ENCODE peak calls at places on chromosome 5, in ten cellular contexts. U, B, C, R, S, E, X, O, M and J are unnamed samples.

GRCh38 chr5:81003987-81004386 is 43.8 kb downstream of the RASGRF2 start:
- DNase-seq in R (no peak), M (no peak), B (no peak), E (no peak), C (no peak), O (no peak), X (no peak), S (no peak), U (no peak), J (no peak)

GRCh38 chr5:35736280-35736679 is 118.6 kb downstream of the SPEF2 start:
- DNase-seq in S (no peak), R (no peak), X (no peak), M (no peak), U (no peak), O (no peak), E (no peak), C (no peak), B (peak), J (no peak)

GRCh38 chr5:139744471-139745120 is 51.0 kb upstream of the PSD2 start:
- DNase-seq in B (no peak), E (no peak), O (no peak), U (no peak), R (no peak), X (no peak), S (no peak), C (no peak), M (no peak), J (peak)

GRCh38 chr5:53037141-53037859 is 48.1 kb downstream of the ITGA2 start:
- DNase-seq in S (no peak), C (no peak), O (no peak), E (no peak), B (peak), M (no peak), R (no peak), U (no peak), X (no peak), J (no peak)

GRCh38 chr5:132500931-132501628 is 10.5 kb upstream of the IRF1 start:
- DNase-seq in U (no peak), C (peak), X (peak), O (peak), S (peak), E (peak), R (peak), B (peak), M (peak), J (peak)

GRCh38 chr5:138542120-138542955 is 698 bp downstream of the ETF1 start:
- DNase-seq in U (no peak), E (no peak), X (no peak), S (no peak), B (peak), M (no peak), R (no peak), C (peak), O (peak), J (no peak)

GRCh38 chr5:175700991-175701390 is 43.1 kb downstream of the HRH2 start:
- DNase-seq in S (no peak), M (no peak), B (no peak), U (no peak), X (peak), C (peak), O (peak), E (peak), R (peak), J (no peak)

GRCh38 chr5:68193481-68194036 is 22.0 kb upstream of the PIK3R1 start:
- DNase-seq in U (no peak), O (no peak), C (no peak), R (no peak), M (no peak), S (no peak), E (no peak), X (peak), B (no peak), J (no peak)

GRCh38 chr5:82641362-82641988 is 363.3 kb upstream of the RPS23 start:
- DNase-seq in U (peak), C (peak), E (peak), S (peak), R (peak), M (no peak), X (peak), O (peak), B (peak), J (peak)

GRCh38 chr5:105684799-105685198 is 1985.9 kb downstream of the EFNA5 start:
- DNase-seq in M (no peak), R (no peak), E (no peak), U (no peak), B (no peak), O (no peak), X (no peak), S (no peak), C (no peak), J (no peak)

GRCh38 chr5:42813533-42813932 is 1.8 kb upstream of the SELENOP start:
- DNase-seq in B (no peak), U (no peak), S (no peak), O (no peak), R (no peak), E (peak), C (no peak), M (no peak), X (peak), J (peak)

GRCh38 chr5:134070648-134070978 is 43.9 kb upstream of the TCF7 start:
- DNase-seq in S (no peak), C (no peak), M (no peak), E (no peak), O (no peak), X (no peak), U (no peak), B (peak), R (no peak), J (no peak)

GRCh38 chr5:34580983-34581382 is 75.1 kb upstream of the RAI14 start:
- DNase-seq in X (no peak), S (no peak), R (no peak), C (no peak), M (no peak), O (no peak), B (no peak), U (no peak), E (no peak), J (no peak)

GRCh38 chr5:59587489-59588337 is 305.8 kb downstream of the PDE4D start:
- DNase-seq in U (peak), R (peak), O (peak), E (peak), C (no peak), X (peak), M (peak), S (no peak), B (peak), J (peak)

GRCh38 chr5:179181988-179182387 is 121.8 kb downstream of the ZNF354C start:
- DNase-seq in R (no peak), U (no peak), B (no peak), E (peak), X (no peak), C (no peak), M (peak), S (no peak), O (no peak), J (no peak)

GRCh38 chr5:83931969-83932368 is 211.3 kb upstream of the HAPLN1 start:
- DNase-seq in C (no peak), O (no peak), X (no peak), S (no peak), B (no peak), M (no peak), U (no peak), E (no peak), R (no peak), J (no peak)

GRCh38 chr5:93092349-93093105 is 488.5 kb downstream of the NR2F1-AS1 start:
- DNase-seq in U (no peak), E (no peak), R (no peak), S (no peak), X (no peak), C (no peak), O (no peak), M (no peak), B (peak), J (no peak)

GRCh38 chr5:54959673-54960418 is 25.5 kb downstream of the ESM1 start:
- DNase-seq in C (peak), B (no peak), R (no peak), M (no peak), U (peak), O (no peak), E (no peak), S (no peak), X (peak), J (peak)

GRCh38 chr5:34854459-34855174 is 15.7 kb downstream of the TTC23L start:
- DNase-seq in O (no peak), B (no peak), E (no peak), C (no peak), X (no peak), S (no peak), R (no peak), M (no peak), U (no peak), J (no peak)

GRCh38 chr5:128035689-128036088 is 47.9 kb upstream of the SLC12A2 start:
- DNase-seq in S (no peak), E (no peak), U (no peak), C (no peak), O (peak), R (no peak), B (no peak), M (no peak), X (no peak), J (peak)

GRCh38 chr5:78666041-78666444 is 17.5 kb upstream of the LHFPL2 start:
- DNase-seq in U (no peak), B (peak), R (no peak), S (no peak), M (no peak), C (no peak), X (no peak), E (no peak), O (no peak), J (no peak)

GRCh38 chr5:156420665-156421064 is 93.7 kb downstream of the SGCD start:
- DNase-seq in U (no peak), S (no peak), X (no peak), M (no peak), O (no peak), B (peak), C (no peak), R (no peak), E (no peak), J (no peak)

GRCh38 chr5:122915717-122916399 is 70.4 kb downstream of the SNX24 start:
- DNase-seq in X (no peak), O (no peak), C (no peak), B (no peak), R (no peak), S (no peak), E (no peak), M (no peak), U (no peak), J (no peak)

GRCh38 chr5:130773813-130774212 is 391.2 kb downstream of the HINT1 start:
- DNase-seq in X (no peak), R (no peak), C (no peak), B (no peak), O (no peak), S (no peak), M (no peak), U (no peak), E (no peak), J (no peak)

GRCh38 chr5:127754259-127754658 is 51.1 kb downstream of the CCDC192 start:
- DNase-seq in E (no peak), X (no peak), O (no peak), U (no peak), R (no peak), C (no peak), M (no peak), B (peak), S (no peak), J (no peak)

GRCh38 chr5:85500869-85501268 is 1116.2 kb upstream of the EDIL3 start:
- DNase-seq in E (no peak), R (no peak), X (peak), U (no peak), C (no peak), B (no peak), O (no peak), M (no peak), S (no peak), J (peak)

GRCh38 chr5:56190500-56190899 is 42.6 kb downstream of the ANKRD55 start:
- DNase-seq in M (no peak), U (peak), S (peak), X (no peak), O (no peak), E (no peak), C (no peak), B (peak), R (peak), J (no peak)

GRCh38 chr5:158456756-158457155 is 597.8 kb upstream of the CLINT1 start:
- DNase-seq in O (peak), B (peak), M (no peak), X (no peak), E (no peak), U (no peak), R (no peak), C (no peak), S (no peak), J (no peak)

GRCh38 chr5:120463991-120464626 is at the start of gene PRR16:
- DNase-seq in M (peak), O (peak), E (peak), S (peak), B (peak), X (peak), C (peak), U (peak), R (peak), J (peak)

GRCh38 chr5:95081500-95082355 is 203.2 kb downstream of the MCTP1 start:
- DNase-seq in B (peak), M (peak), R (no peak), E (peak), U (peak), C (no peak), X (peak), O (no peak), S (peak), J (no peak)

GRCh38 chr5:180084638-180085561 is 13.3 kb upstream of the RNF130 start:
- DNase-seq in B (no peak), U (no peak), M (no peak), C (no peak), O (peak), S (no peak), X (peak), R (no peak), E (no peak), J (peak)

GRCh38 chr5:132414634-132415377 is 45.3 kb downstream of the SLC22A5 start:
- DNase-seq in S (no peak), E (no peak), C (no peak), O (no peak), M (no peak), X (no peak), U (no peak), B (no peak), R (no peak), J (no peak)

GRCh38 chr5:152066760-152067159 is 142.1 kb upstream of the GLRA1 start:
- DNase-seq in U (no peak), S (no peak), C (no peak), O (no peak), E (no peak), B (no peak), R (no peak), X (peak), M (no peak), J (no peak)

GRCh38 chr5:175254155-175254554 is 189.8 kb downstream of the DRD1 start:
- DNase-seq in R (no peak), O (no peak), U (peak), C (no peak), E (no peak), S (no peak), B (peak), X (no peak), M (no peak), J (no peak)

GRCh38 chr5:128111818-128112448 is 28.4 kb downstream of the SLC12A2 start:
- DNase-seq in U (no peak), C (no peak), X (no peak), M (no peak), O (no peak), B (peak), S (no peak), R (no peak), E (no peak), J (no peak)

GRCh38 chr5:177593511-177593910 is 1.5 kb downstream of the TMED9 start:
- DNase-seq in O (no peak), U (no peak), E (no peak), C (no peak), X (no peak), B (no peak), S (no peak), R (peak), M (no peak), J (no peak)

GRCh38 chr5:142324377-142324870 is 397 bp downstream of the SPRY4 start:
- DNase-seq in S (peak), E (peak), R (peak), M (peak), X (no peak), C (peak), O (peak), U (no peak), B (no peak), J (no peak)

GRCh38 chr5:142325677-142326479 is 1.1 kb upstream of the SPRY4 start:
- DNase-seq in B (peak), S (no peak), U (peak), M (peak), C (peak), O (peak), R (no peak), E (peak), X (peak), J (peak)

GRCh38 chr5:142327111-142327842 is 2.5 kb upstream of the SPRY4 start:
- DNase-seq in U (no peak), C (no peak), M (no peak), X (peak), B (peak), R (no peak), S (no peak), O (no peak), E (no peak), J (peak)

GRCh38 chr5:142324871-142325676 is at the start of gene SPRY4:
- DNase-seq in E (peak), S (peak), R (peak), M (peak), X (peak), B (peak), U (peak), C (peak), O (peak), J (peak)

DNA sequence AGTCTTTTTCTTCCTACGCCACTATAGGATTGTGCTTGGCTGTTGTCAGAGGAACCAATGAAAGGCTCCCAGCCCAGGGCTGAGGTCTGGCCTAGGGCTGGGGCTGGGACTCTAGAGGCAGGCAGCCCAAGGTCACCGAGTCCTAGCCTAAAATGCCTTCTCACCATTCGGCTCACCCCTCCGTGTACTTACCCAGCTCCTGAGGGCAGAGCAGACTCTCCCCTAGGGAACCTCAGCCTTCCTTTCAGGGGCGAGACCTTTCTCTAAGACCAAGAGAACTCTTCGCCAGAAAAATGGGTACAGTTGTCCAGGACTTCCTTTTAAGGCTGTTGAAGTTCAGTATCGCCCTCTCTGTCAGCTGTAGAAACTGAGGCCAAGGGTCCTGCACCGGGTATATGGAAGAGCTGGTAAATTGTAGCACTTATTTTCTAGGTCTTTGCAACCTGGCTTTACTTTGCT is 1.7 kb upstream of the SPRY4 start:
- DNase-seq in R (no peak), O (no peak), E (no peak), C (peak), X (no peak), M (no peak), B (no peak), S (no peak), U (no peak), J (no peak)
- H3K4me3 ChIP-seq in R (no peak), O (peak), E (peak), C (peak), X (peak), M (no peak), B (peak), S (no peak), U (no peak), J (peak)

GRCh38 chr5:27124590-27124989 is 86.2 kb upstream of the CDH9 start:
- DNase-seq in R (no peak), O (peak), B (peak), U (peak), M (no peak), X (peak), S (no peak), E (no peak), C (peak), J (peak)
- TF ChIP-seq CTCF in R (no peak), O (peak), B (peak), U (peak), M (peak), X (peak), S (no peak), E (peak), C (peak), J (peak)

GRCh38 chr5:32651089-32651488 is 60.0 kb upstream of the NPR3 start:
- DNase-seq in R (no peak), C (no peak), U (no peak), B (no peak), S (no peak), E (no peak), X (no peak), O (no peak), M (no peak), J (no peak)
- H3K27ac ChIP-seq in R (no peak), C (no peak), U (no peak), B (no peak), S (no peak), E (peak), X (no peak), O (no peak), M (no peak), J (no peak)

GRCh38 chr5:150409638-150410523 is 2.8 kb downstream of the CD74 start:
- DNase-seq in E (peak), M (peak), R (peak), C (peak), O (peak), X (peak), U (peak), B (peak), S (peak), J (peak)

GRCh38 chr5:150410524-150411244 is 2.0 kb downstream of the CD74 start:
- DNase-seq in R (peak), E (no peak), B (peak), M (no peak), O (peak), X (peak), C (no peak), S (peak), U (peak), J (peak)

GRCh38 chr5:150413176-150413901 is 629 bp upstream of the CD74 start:
- DNase-seq in M (no peak), R (no peak), C (no peak), E (no peak), O (no peak), U (no peak), B (no peak), X (no peak), S (no peak), J (no peak)

GRCh38 chr5:150411245-150411979 is 1.3 kb downstream of the CD74 start:
- DNase-seq in M (no peak), B (peak), E (no peak), X (peak), C (no peak), R (no peak), O (no peak), U (peak), S (peak), J (peak)

DNA sequence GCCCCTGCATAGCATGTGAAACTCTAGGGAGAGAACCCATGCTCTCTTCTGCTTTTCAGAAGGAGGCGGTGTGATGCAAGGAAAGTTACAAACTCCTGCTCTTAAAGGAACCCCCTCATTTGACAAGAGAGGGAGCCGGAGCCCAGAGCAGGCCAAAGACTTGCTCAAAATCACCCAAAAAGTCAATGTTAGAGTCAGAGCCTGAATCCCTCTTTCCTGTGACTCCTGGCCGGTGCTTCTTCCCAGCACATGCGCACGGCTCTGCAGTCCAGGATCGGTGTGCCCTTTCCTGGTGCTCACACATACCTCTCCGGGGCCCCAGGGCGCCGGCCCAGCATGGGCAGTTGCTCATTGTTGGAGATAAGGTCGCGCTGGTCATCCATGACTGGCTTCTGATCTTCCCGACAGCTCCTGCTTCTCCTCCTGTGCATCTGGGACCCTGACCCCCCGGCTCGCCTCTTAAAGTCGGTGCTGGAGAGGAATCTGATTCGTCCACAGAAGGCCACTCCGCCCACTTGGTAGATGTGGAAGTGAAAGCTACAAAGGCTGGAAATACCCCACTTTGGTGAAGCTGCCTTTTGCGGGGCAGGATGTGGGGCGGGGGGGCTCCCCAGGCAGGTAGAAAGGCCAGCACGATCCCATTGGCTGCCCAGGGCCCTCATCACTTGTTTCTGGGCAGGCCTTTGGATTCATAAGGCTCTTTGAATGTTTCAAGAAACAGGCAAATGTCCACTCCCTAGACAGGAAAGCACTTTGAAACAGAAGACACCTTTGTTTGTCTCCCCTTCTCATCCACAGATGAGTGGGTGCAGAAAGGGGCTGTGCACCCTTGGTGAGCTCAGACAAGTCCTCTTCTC is at the start of gene CD74:
- DNase-seq in O (peak), B (peak), C (no peak), R (peak), E (peak), X (peak), U (peak), M (peak), S (peak), J (peak)
- H3K4me3 ChIP-seq in O (no peak), B (no peak), C (no peak), R (peak), E (peak), X (peak), U (peak), M (peak), S (peak), J (no peak)

GRCh38 chr5:115872447-115872846 is 30.7 kb downstream of the AP3S1 start:
- DNase-seq in E (no peak), C (no peak), B (no peak), X (no peak), M (no peak), U (no peak), R (no peak), O (no peak), S (no peak), J (no peak)

GRCh38 chr5:115873392-115873791 is 31.7 kb downstream of the AP3S1 start:
- DNase-seq in C (no peak), U (no peak), R (no peak), X (no peak), O (no peak), E (no peak), M (no peak), B (peak), S (no peak), J (no peak)

GRCh38 chr5:115875447-115875846 is 33.7 kb downstream of the AP3S1 start:
- DNase-seq in B (no peak), S (no peak), O (no peak), X (peak), R (no peak), M (no peak), C (no peak), U (no peak), E (no peak), J (no peak)
- TF ChIP-seq CTCF in B (no peak), S (no peak), O (no peak), X (peak), R (no peak), M (no peak), C (no peak), U (no peak), E (no peak), J (no peak)